ENCODE peak calls at places on chromosomes 2 and 18, in eight cellular contexts. Q is neuronal stem cell, R is HL-60, A is AG09309, X is A549, N is Karpas-422, W is lower lobe of right lung, C is hepatocyte. T is an unnamed sample.

GRCh38 chr2:190511104-190511503 is 23.4 kb downstream of the NEMP2 start:
- DNase-seq in Q (no peak), R (no peak), A (no peak), X (peak), N (peak), W (no peak), C (no peak), T (no peak)

GRCh38 chr2:42045956-42046748 is 1.7 kb upstream of the PKDCC start:
- DNase-seq in Q (no peak), R (no peak), A (no peak), X (no peak), N (no peak), W (no peak), C (no peak), T (no peak)

GRCh38 chr2:78686754-78687153 is 338.7 kb upstream of the REG3G start:
- DNase-seq in Q (no peak), R (no peak), A (no peak), X (no peak), N (no peak), W (no peak), C (no peak), T (no peak)

GRCh38 chr18:79046522-79046921 is 22.7 kb upstream of the ATP9B start:
- DNase-seq in Q (no peak), R (no peak), A (no peak), X (no peak), N (no peak), W (no peak), C (no peak), T (no peak)

GRCh38 chr2:102107741-102108070 is 34.8 kb upstream of the IL1R1 start:
- DNase-seq in Q (no peak), R (no peak), A (peak), X (peak), N (no peak), W (no peak), C (no peak), T (no peak)

GRCh38 chr2:5389740-5390139 is 302.4 kb upstream of the SOX11 start:
- DNase-seq in Q (no peak), R (no peak), A (no peak), X (no peak), N (no peak), W (no peak), C (no peak), T (no peak)

GRCh38 chr2:45585267-45585861 is 25.7 kb downstream of the SRBD1 start:
- DNase-seq in Q (no peak), R (peak), A (no peak), X (peak), N (peak), W (no peak), C (peak), T (no peak)

GRCh38 chr2:240214790-240215675 is 74.6 kb upstream of the OTOS start:
- DNase-seq in Q (no peak), R (no peak), A (no peak), X (no peak), N (no peak), W (no peak), C (no peak), T (peak)

GRCh38 chr2:171655584-171655983 is 31.7 kb upstream of the DYNC1I2 start:
- DNase-seq in Q (no peak), R (no peak), A (no peak), X (no peak), N (peak), W (no peak), C (no peak), T (no peak)

GRCh38 chr2:46837112-46837454 is 78.5 kb downstream of the MCFD2 start:
- DNase-seq in Q (no peak), R (no peak), A (no peak), X (no peak), N (no peak), W (no peak), C (no peak), T (no peak)

GRCh38 chr2:37563375-37564011 is 107.9 kb downstream of the CDC42EP3 start:
- DNase-seq in Q (no peak), R (no peak), A (no peak), X (no peak), N (peak), W (no peak), C (no peak), T (no peak)

GRCh38 chr2:39608690-39609457 is 56.8 kb upstream of the TMEM178A start:
- DNase-seq in Q (no peak), R (no peak), A (no peak), X (no peak), N (no peak), W (no peak), C (no peak), T (no peak)

GRCh38 chr2:225100856-225101294 is 58.6 kb upstream of the DOCK10 start:
- DNase-seq in Q (no peak), R (no peak), A (peak), X (peak), N (no peak), W (no peak), C (peak), T (no peak)
- H3K4me3 ChIP-seq in Q (no peak), R (no peak), A (no peak), X (no peak), N (no peak), W (no peak), C (no peak), T (no peak)

GRCh38 chr2:156253765-156254164 is 78.8 kb downstream of the NR4A2 start:
- DNase-seq in Q (no peak), R (no peak), A (no peak), X (no peak), N (no peak), W (no peak), C (no peak), T (no peak)
- H3K4me3 ChIP-seq in Q (no peak), R (no peak), A (no peak), X (peak), N (no peak), W (no peak), C (peak), T (peak)

DNA sequence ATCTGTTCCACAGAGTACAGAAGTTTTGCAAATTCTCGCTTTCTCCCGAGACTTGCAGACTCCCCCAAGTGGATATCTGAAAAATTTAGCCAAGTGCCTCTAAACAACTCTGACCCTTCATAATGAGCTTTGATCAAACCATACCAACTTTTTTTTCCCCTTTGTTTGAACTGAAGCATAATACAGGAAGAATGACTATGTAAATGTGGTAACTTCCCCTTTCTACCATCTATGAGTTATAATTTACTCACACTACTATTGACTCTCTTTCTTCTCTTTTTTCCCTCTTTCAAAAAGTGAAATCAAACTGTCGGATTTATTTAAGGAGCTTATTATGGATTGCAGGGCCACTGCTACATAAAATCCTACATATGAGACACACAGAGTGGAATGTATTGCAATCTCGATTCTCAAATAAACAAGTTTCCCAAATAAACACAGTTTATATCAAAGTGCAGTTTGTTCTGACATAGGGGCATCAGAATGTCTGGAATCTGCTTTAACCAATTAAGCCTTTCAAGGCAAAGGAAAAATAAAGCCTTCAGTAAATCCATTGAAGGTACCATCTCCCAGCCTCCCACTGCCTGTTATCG is 1.4 kb upstream of the ZNF804A start:
- DNase-seq in Q (peak), R (peak), A (peak), X (no peak), N (peak), W (no peak), C (no peak), T (no peak)
- H3K4me3 ChIP-seq in Q (no peak), R (peak), A (peak), X (peak), N (peak), W (peak), C (peak), T (no peak)

DNA sequence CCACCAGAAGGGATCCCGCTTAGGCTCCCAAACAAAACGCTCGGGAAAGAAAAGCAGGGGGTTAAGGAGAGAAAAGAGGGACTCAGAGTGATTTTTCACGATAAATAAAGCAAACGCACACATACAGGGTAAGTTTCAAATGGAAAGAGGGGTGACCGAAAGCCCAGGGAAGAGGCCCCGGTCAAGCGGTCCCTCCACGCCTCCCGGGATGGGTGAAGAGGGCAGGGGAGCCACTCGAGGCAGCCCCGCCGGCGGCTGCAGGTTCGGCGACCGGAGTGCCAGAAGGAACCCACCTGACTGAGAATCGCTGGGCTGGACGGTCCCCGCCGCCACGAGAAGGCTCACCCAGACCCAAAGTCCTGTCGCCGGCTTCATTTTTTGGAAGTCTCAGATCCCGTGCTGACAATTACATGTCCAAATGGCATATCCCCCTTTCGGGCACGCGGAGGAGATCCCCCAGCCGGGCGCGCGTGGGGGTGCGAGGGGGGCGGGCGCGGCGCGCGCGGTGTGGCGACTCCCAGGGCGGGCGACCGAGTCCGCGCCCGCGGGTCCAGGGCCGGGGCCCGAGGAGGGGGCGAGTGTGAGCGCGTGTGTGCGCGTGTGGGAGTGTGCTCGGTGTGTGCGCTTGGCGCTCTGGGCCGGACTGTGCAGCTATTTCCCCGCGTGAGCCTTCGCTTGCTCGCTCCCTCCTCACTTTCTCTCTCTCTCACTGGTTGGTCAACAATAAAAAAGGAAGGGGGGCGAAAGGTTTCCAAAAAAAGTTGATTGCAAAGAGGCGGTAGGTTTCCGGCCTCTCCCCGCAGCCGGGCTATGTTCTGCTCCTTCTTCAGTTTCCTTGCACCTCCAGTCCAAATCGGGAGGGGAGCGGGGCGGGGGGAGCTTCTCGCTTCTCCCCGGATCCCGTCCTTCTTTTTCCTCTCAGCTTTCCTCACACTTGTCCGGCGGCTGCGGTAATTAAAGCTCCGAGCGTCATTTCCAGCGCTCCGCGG is at the start of gene ERBB4:
- DNase-seq in Q (peak), R (no peak), A (no peak), X (no peak), N (no peak), W (peak), C (peak), T (peak)
- H3K4me3 ChIP-seq in Q (peak), R (peak), A (peak), X (peak), N (no peak), W (peak), C (peak), T (peak)

T was measured in H7.